ENCODE peak calls at places on chromosomes 7 and 10, in four cellular contexts. One of them, this sample, is unnamed.

GRCh38 chr7:159115601-159116501 is 28.8 kb downstream of the VIPR2 start:
- DNase-seq in NCI-H446 treated with DMSO at 0.1 percent for 48 hours: no peak
- DNase-seq in NCI-H526: no peak
- DNase-seq in activated CD4-positive, alpha-beta memory T cell treated with anti-CD3 and anti-CD28 coated beads for 36 hours: no peak
- DNase-seq in this sample: no peak

GRCh38 chr10:93445978-93446720 is 36.0 kb downstream of the MYOF start:
- DNase-seq in NCI-H446 treated with DMSO at 0.1 percent for 48 hours: no peak
- DNase-seq in NCI-H526: no peak
- DNase-seq in activated CD4-positive, alpha-beta memory T cell treated with anti-CD3 and anti-CD28 coated beads for 36 hours: no peak
- DNase-seq in this sample: no peak

GRCh38 chr7:112134039-112134438 is 72.2 kb downstream of the DOCK4 start:
- DNase-seq in NCI-H446 treated with DMSO at 0.1 percent for 48 hours: no peak
- DNase-seq in NCI-H526: no peak
- DNase-seq in activated CD4-positive, alpha-beta memory T cell treated with anti-CD3 and anti-CD28 coated beads for 36 hours: no peak
- DNase-seq in this sample: no peak

GRCh38 chr10:71270301-71270777 is 48.7 kb upstream of the SLC29A3 start:
- DNase-seq in NCI-H446 treated with DMSO at 0.1 percent for 48 hours: peak
- DNase-seq in NCI-H526: peak
- DNase-seq in activated CD4-positive, alpha-beta memory T cell treated with anti-CD3 and anti-CD28 coated beads for 36 hours: peak
- DNase-seq in this sample: no peak

GRCh38 chr7:84412161-84412969 is 217.8 kb upstream of the SEMA3A start:
- DNase-seq in NCI-H446 treated with DMSO at 0.1 percent for 48 hours: no peak
- DNase-seq in NCI-H526: no peak
- DNase-seq in activated CD4-positive, alpha-beta memory T cell treated with anti-CD3 and anti-CD28 coated beads for 36 hours: no peak
- DNase-seq in this sample: no peak

GRCh38 chr10:51468424-51468823 is 231.0 kb downstream of the CSTF2T start:
- DNase-seq in NCI-H446 treated with DMSO at 0.1 percent for 48 hours: no peak
- DNase-seq in NCI-H526: no peak
- DNase-seq in activated CD4-positive, alpha-beta memory T cell treated with anti-CD3 and anti-CD28 coated beads for 36 hours: no peak
- DNase-seq in this sample: no peak

GRCh38 chr7:100429637-100430449 is at the start of gene MEPCE:
- DNase-seq in NCI-H446 treated with DMSO at 0.1 percent for 48 hours: peak
- DNase-seq in NCI-H526: peak
- DNase-seq in activated CD4-positive, alpha-beta memory T cell treated with anti-CD3 and anti-CD28 coated beads for 36 hours: peak
- DNase-seq in this sample: peak

GRCh38 chr10:78578929-78579328 is 489.8 kb upstream of the ZMIZ1 start:
- DNase-seq in NCI-H446 treated with DMSO at 0.1 percent for 48 hours: no peak
- DNase-seq in NCI-H526: no peak
- DNase-seq in activated CD4-positive, alpha-beta memory T cell treated with anti-CD3 and anti-CD28 coated beads for 36 hours: peak
- DNase-seq in this sample: no peak

This sample was measured in DMS 273 treated with DMSO at 0.1 percent for 48 hours.